ENCODE peak calls at places on chromosomes 16 and 17, in six cellular contexts. Z is lower leg skin, D is gastrocnemius medialis, C is tibial nerve, B is heart left ventricle, H is uterus. L is an unnamed sample.

GRCh38 chr17:78890111-78890897 is 12.7 kb downstream of the CEP295NL start:
- DNase-seq in Z (peak), D (peak), C (peak), B (peak), H (no peak), L (no peak)

GRCh38 chr17:48143629-48144028 is 36.1 kb downstream of the SNX11 start:
- DNase-seq in Z (no peak), D (no peak), C (no peak), B (no peak), H (no peak), L (no peak)

GRCh38 chr16:55367796-55368195 is 43.8 kb downstream of the IRX6 start:
- DNase-seq in Z (no peak), D (no peak), C (no peak), B (no peak), H (no peak), L (no peak)

GRCh38 chr16:84595052-84595481 is 22.8 kb downstream of the COTL1 start:
- DNase-seq in Z (no peak), D (no peak), C (no peak), B (no peak), H (peak), L (no peak)

GRCh38 chr17:48628641-48629410 is 2.7 kb upstream of the HOXB9 start:
- DNase-seq in Z (no peak), D (no peak), C (no peak), B (no peak), H (no peak), L (no peak)

GRCh38 chr17:15301845-15302244 is 36.7 kb upstream of the PMP22 start:
- DNase-seq in Z (no peak), D (no peak), C (no peak), B (no peak), H (no peak), L (no peak)

GRCh38 chr17:77421635-77421982 is 280.8 kb downstream of the SEC14L1 start:
- DNase-seq in Z (no peak), D (no peak), C (no peak), B (no peak), H (no peak), L (no peak)

GRCh38 chr17:19470529-19471261 is 59.7 kb downstream of the RNF112 start:
- DNase-seq in Z (peak), D (peak), C (peak), B (no peak), H (peak), L (no peak)

GRCh38 chr16:50291719-50292565 is 25.6 kb downstream of the ADCY7 start:
- DNase-seq in Z (no peak), D (no peak), C (no peak), B (no peak), H (no peak), L (no peak)

GRCh38 chr17:42698736-42699414 is 16.5 kb downstream of the CNTNAP1 start:
- DNase-seq in Z (no peak), D (no peak), C (no peak), B (peak), H (peak), L (no peak)

GRCh38 chr17:3502466-3502865 is 26.7 kb downstream of the ASPA start:
- DNase-seq in Z (no peak), D (no peak), C (no peak), B (no peak), H (no peak), L (no peak)

GRCh38 chr17:75130059-75130631 is 1.4 kb downstream of the NT5C start:
- DNase-seq in Z (no peak), D (no peak), C (no peak), B (no peak), H (no peak), L (no peak)

GRCh38 chr17:57962441-57963148 is 7.4 kb upstream of the CUEDC1 start:
- DNase-seq in Z (no peak), D (no peak), C (no peak), B (no peak), H (no peak), L (no peak)

GRCh38 chr16:84610385-84610784 is 7.5 kb downstream of the COTL1 start:
- DNase-seq in Z (no peak), D (no peak), C (no peak), B (no peak), H (no peak), L (no peak)

GRCh38 chr16:85610446-85611204 is 2.5 kb upstream of the GSE1 start:
- DNase-seq in Z (peak), D (peak), C (peak), B (peak), H (peak), L (peak)

GRCh38 chr16:55000595-55000994 is 69.9 kb downstream of the IRX5 start:
- DNase-seq in Z (no peak), D (no peak), C (no peak), B (no peak), H (no peak), L (no peak)

GRCh38 chr16:68907297-68907999 is 64.1 kb downstream of the TANGO6 start:
- DNase-seq in Z (no peak), D (no peak), C (no peak), B (no peak), H (no peak), L (no peak)

GRCh38 chr16:81514041-81514559 is 69.5 kb downstream of the CMIP start:
- DNase-seq in Z (no peak), D (no peak), C (no peak), B (no peak), H (no peak), L (peak)

GRCh38 chr17:15782809-15783208 is 50.7 kb downstream of the TBC1D26 start:
- DNase-seq in Z (peak), D (peak), C (no peak), B (peak), H (peak), L (no peak)

GRCh38 chr17:62854026-62854425 is 45.9 kb upstream of the MARCHF10 start:
- DNase-seq in Z (no peak), D (no peak), C (no peak), B (no peak), H (no peak), L (no peak)

GRCh38 chr17:47262586-47262985 is 9.0 kb downstream of the ITGB3 start:
- DNase-seq in Z (no peak), D (no peak), C (no peak), B (no peak), H (no peak), L (no peak)

GRCh38 chr17:13230350-13230900 is 212.6 kb upstream of the ELAC2 start:
- DNase-seq in Z (no peak), D (no peak), C (no peak), B (no peak), H (no peak), L (no peak)

GRCh38 chr16:27383511-27384243 is 18.3 kb upstream of the IL21R start:
- DNase-seq in Z (no peak), D (peak), C (no peak), B (peak), H (no peak), L (no peak)

GRCh38 chr17:53344778-53345177 is 477.9 kb upstream of the KIF2B start:
- DNase-seq in Z (no peak), D (no peak), C (no peak), B (no peak), H (no peak), L (no peak)

GRCh38 chr16:58515125-58515870 is at the start of gene SETD6:
- DNase-seq in Z (peak), D (peak), C (peak), B (peak), H (peak), L (peak)

GRCh38 chr16:88591577-88592021 is 21.4 kb downstream of the ZC3H18 start:
- DNase-seq in Z (peak), D (peak), C (peak), B (peak), H (no peak), L (peak)

GRCh38 chr17:58313815-58314705 is 14.5 kb downstream of the TSPOAP1 start:
- DNase-seq in Z (no peak), D (no peak), C (no peak), B (no peak), H (no peak), L (no peak)

GRCh38 chr16:87534751-87535150 is 41.9 kb upstream of the ZCCHC14 start:
- DNase-seq in Z (no peak), D (no peak), C (no peak), B (no peak), H (no peak), L (no peak)

GRCh38 chr16:87534030-87534653 is 41.3 kb upstream of the ZCCHC14 start:
- DNase-seq in Z (no peak), D (no peak), C (no peak), B (no peak), H (no peak), L (no peak)

GRCh38 chr16:87536795-87537142 is 43.9 kb upstream of the ZCCHC14 start:
- DNase-seq in Z (no peak), D (no peak), C (no peak), B (no peak), H (no peak), L (no peak)

GRCh38 chr16:87535855-87536794 is 43.3 kb upstream of the ZCCHC14 start:
- DNase-seq in Z (no peak), D (no peak), C (no peak), B (no peak), H (no peak), L (no peak)

DNA sequence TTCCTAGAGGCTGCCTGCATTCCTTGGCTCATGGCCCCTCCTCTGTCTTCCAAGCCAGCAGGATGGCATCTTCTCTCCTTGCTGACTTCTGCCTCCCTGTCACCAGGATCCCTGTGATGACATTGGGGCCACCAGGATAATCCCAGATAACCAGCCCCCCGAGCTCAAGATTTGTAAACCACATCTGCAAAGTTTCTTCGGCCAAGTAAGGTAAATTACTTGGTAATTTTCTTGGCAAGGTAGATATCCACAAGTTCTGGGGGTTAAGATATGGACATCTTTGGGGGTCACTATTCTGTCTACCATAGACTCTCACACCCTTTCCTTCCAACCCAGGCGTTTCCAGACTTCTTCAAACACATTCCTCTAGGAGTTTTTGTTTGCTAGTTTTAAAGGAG is 42.6 kb upstream of the ZCCHC14 start:
- DNase-seq in Z (no peak), D (no peak), C (no peak), B (no peak), H (no peak), L (no peak)
- TF ChIP-seq POLR2A in Z (no peak), D (no peak), C (no peak), B (no peak), H (no peak), L (no peak)

DNA sequence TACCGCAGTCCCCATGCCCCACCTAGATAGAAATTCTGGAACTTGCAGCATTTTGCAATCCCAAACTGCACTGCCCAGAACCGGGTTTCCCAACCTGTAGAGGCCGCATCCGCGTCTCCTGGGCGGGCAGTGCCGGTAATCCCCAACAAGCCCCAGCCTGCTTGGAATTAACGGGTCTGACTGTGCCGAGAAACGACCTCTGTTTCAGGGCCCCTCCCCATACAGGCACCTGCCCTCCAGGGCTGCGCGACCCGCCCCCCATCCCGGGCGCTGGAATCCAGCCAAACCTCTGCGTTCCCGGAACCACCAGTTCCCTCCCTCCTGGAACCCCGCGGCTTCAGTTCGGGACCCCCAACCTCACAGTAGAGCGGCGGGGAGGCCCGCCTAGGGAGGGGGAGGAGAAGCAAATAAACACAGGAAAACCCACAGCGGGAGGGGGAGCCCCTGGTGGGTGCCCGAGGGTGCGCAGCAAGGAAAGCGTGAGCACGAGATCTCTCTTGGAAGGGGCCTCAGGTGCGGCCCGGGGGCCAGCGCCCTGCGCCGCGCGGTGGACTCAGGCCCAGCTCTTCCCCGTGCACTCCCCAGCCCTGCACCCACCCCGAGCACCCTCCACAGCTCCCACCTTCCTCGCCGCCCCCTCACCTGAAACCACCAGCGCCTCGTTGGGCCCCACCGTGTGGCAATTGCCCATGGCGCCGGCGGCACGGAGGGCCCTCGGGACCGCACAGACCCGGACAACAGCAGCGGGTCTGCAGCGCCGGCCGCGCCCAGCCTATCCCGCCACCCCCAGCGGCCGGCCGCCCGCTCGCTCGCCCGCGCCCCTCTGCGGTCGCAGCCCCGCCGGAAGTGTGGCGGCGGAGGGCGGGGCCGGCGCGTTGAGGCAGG is at the start of gene FLOT2:
- DNase-seq in Z (peak), D (peak), C (peak), B (peak), H (peak), L (no peak)
- TF ChIP-seq POLR2A in Z (no peak), D (peak), C (peak), B (peak), H (peak), L (peak)

GRCh38 chr17:40468560-40468959 is 25.3 kb downstream of the IGFBP4 start:
- DNase-seq in Z (no peak), D (no peak), C (no peak), B (no peak), H (no peak), L (no peak)
- TF ChIP-seq POLR2A in Z (no peak), D (no peak), C (no peak), B (no peak), H (no peak), L (no peak)

DNA sequence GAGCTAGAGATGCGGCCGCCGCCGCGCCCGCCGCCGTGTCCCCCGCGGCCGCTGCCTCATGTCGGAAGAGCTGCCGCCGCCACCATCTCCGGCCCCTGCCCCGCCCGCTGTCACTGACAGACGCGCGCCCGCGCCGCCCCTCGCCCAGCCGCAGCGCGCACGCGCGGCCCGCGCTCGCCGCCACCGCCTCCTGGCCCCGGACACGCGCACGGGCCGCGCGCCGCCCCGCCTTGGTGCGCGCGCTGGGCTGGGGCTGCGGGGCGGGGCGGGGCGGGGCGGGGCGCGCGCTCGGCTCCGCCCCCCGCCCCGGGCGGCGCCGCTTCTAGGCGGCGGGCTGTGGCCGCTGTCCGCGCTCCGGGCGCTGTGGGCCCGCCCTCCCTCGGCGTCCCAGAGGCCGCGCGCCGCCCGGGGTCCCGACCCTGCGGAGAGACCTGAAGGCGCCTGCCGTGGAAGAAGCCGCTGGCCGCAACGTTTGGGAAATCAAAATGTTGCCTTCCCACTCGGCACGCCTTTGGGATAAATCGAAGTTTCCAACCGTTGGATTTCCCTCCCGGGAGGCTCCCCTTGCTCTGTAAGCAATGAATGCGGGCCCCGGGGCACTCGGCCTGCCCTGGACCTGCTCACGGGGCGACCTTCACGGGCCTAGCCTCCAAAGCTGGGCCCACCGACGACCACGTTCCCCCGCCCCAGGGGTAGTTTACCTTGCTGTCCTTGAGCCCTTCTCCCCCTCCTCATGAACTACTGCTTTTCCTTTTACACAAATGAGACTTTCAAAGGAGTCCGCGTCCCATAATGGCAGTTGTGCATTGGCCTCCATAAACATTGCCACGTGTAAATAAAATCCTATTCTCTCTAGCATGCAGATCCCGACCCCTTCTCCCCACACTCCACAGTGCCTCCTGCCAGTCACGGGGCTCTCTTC is at the start of gene ADCY9:
- DNase-seq in Z (peak), D (peak), C (peak), B (peak), H (peak), L (peak)
- TF ChIP-seq POLR2A in Z (no peak), D (peak), C (peak), B (peak), H (peak), L (no peak)

DNA sequence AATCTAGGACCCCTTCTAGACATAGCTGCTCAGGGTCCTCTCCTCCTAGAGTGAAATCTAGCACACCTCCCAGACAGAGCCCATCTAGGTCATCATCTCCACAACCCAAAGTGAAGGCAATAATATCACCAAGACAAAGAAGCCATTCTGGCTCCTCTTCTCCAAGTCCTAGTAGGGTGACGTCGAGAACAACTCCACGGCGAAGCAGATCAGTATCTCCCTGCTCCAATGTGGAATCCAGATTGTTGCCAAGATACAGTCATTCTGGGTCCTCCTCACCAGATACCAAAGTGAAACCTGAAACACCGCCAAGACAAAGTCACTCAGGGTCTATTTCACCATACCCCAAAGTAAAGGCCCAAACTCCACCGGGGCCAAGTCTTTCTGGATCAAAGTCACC is 10.7 kb downstream of the SRRM2 start:
- DNase-seq in Z (no peak), D (no peak), C (no peak), B (no peak), H (no peak), L (no peak)
- TF ChIP-seq POLR2A in Z (no peak), D (no peak), C (no peak), B (no peak), H (no peak), L (no peak)

DNA sequence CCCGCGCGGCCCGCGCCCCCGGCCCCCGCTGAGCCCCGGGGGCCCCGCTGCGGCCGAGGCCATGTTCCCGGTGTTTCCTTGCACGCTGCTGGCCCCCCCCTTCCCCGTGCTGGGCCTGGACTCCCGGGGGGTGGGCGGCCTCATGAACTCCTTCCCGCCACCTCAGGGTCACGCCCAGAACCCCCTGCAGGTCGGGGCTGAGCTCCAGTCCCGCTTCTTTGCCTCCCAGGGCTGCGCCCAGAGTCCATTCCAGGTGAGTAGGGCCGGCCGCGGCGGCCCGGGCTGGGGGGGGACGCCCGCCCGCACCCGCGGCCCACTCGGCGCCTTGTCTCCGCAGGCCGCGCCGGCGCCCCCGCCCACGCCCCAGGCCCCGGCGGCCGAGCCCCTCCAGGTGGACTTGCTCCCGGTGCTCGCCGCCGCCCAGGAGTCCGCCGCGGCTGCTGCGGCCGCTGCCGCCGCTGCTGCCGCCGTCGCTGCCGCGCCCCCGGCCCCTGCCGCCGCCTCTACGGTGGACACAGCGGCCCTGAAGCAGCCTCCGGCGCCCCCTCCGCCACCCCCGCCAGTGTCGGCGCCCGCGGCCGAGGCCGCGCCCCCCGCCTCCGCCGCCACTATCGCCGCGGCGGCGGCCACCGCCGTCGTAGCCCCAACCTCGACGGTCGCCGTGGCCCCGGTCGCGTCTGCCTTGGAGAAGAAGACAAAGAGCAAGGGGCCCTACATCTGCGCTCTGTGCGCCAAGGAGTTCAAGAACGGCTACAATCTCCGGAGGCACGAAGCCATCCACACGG is 504 bp downstream of the MAZ start:
- DNase-seq in Z (no peak), D (peak), C (no peak), B (peak), H (peak), L (no peak)
- TF ChIP-seq POLR2A in Z (no peak), D (no peak), C (no peak), B (no peak), H (no peak), L (peak)

GRCh38 chr17:81870155-81870977 is 771 bp downstream of the ARHGDIA start:
- DNase-seq in Z (no peak), D (no peak), C (no peak), B (peak), H (peak), L (peak)

GRCh38 chr17:81867952-81868673 is 3.0 kb downstream of the ARHGDIA start:
- DNase-seq in Z (no peak), D (no peak), C (no peak), B (no peak), H (no peak), L (no peak)

GRCh38 chr17:81868674-81869220 is 2.4 kb downstream of the ARHGDIA start:
- DNase-seq in Z (no peak), D (no peak), C (no peak), B (peak), H (peak), L (peak)

GRCh38 chr17:81870978-81871386 is at the start of gene ARHGDIA:
- DNase-seq in Z (no peak), D (no peak), C (no peak), B (no peak), H (no peak), L (no peak)

GRCh38 chr17:81869221-81870154 is 1.6 kb downstream of the ARHGDIA start:
- DNase-seq in Z (no peak), D (no peak), C (no peak), B (no peak), H (peak), L (peak)
- TF ChIP-seq POLR2A in Z (no peak), D (no peak), C (no peak), B (no peak), H (no peak), L (peak)